ENCODE peak calls at places on chromosomes 7 and 10, in ten cellular contexts. B is T-cell; M is left cardiac atrium; D is effector memory CD8-positive, alpha-beta T cell; W is Right ventricle myocardium inferior; S is activated CD8-positive, alpha-beta T cell treated with anti-CD3 and anti-CD28 coated beads, Interleukin-2, amount 10 ng/mL, durations not matched to agents 7 days and 5 days; J is right cardiac atrium; E is esophagus mucosa; N is stimulated activated naive CD8-positive, alpha-beta T cell treated with anti-CD3 and anti-CD28 coated beads, Interleukin-15, amount 100 ng/mL, for 72 hours; V is activated CD4-positive, alpha-beta T cell treated with anti-CD3 and anti-CD28 coated beads for 36 hours. L is an unnamed sample.

GRCh38 chr7:102426268-102427031 is 6.9 kb upstream of the ORAI2 start:
- ATAC-seq in W (peak; percentile 38), B (peak; percentile 81), S (peak; percentile 71), E (peak; percentile 40), J (peak; percentile 40), V (peak; percentile 77), M (peak; percentile 31), N (peak; percentile 85), D (peak; percentile 71), L (peak; percentile 7)

GRCh38 chr7:142567676-142568075 is 181.6 kb upstream of the PRSS1 start:
- ATAC-seq in W (no peak), B (no peak), D (no peak), N (no peak), E (no peak), V (no peak), M (no peak), J (no peak), S (no peak), L (no peak)

GRCh38 chr10:30284860-30285594 is 64.1 kb downstream of the MTPAP start:
- ATAC-seq in E (no peak), M (peak; percentile 96), S (no peak), W (no peak), N (no peak), D (peak; percentile 29), J (no peak), V (peak; percentile 23), B (no peak), L (no peak)

GRCh38 chr7:36018816-36019484 is 134.1 kb upstream of the EEPD1 start:
- ATAC-seq in W (no peak), D (no peak), B (no peak), V (no peak), N (peak; percentile 45), E (no peak), S (no peak), J (no peak), M (no peak), L (no peak)

GRCh38 chr10:35347088-35347487 is 10.8 kb downstream of the CCNY start:
- ATAC-seq in E (no peak), N (no peak), M (peak; percentile 36), D (no peak), J (peak; percentile 60), W (peak; percentile 81), V (no peak), B (no peak), S (no peak), L (no peak)

GRCh38 chr10:119491941-119492340 is 50.6 kb downstream of the RGS10 start:
- ATAC-seq in V (no peak), J (no peak), D (no peak), W (no peak), S (no peak), N (no peak), E (no peak), M (no peak), B (no peak), L (no peak)

GRCh38 chr10:126639084-126639483 is 31.4 kb downstream of the C10orf90 start:
- ATAC-seq in S (no peak), E (no peak), N (no peak), M (no peak), D (no peak), B (no peak), V (no peak), W (no peak), J (no peak), L (no peak)

GRCh38 chr7:139748373-139748765 is 29.4 kb downstream of the HIPK2 start:
- ATAC-seq in M (peak; percentile 10), S (no peak), V (no peak), W (no peak), N (no peak), E (no peak), J (peak; percentile 77), D (no peak), B (no peak), L (no peak)

GRCh38 chr10:35136263-35136815 is 9.7 kb downstream of the CREM start:
- ATAC-seq in S (peak; percentile 35), M (no peak), D (peak; percentile 18), E (no peak), V (no peak), J (peak; percentile 32), B (peak; percentile 17), W (no peak), N (peak; percentile 39), L (no peak)

GRCh38 chr7:7504910-7505704 is 30.6 kb downstream of the COL28A1 start:
- ATAC-seq in S (no peak), E (no peak), V (no peak), B (no peak), D (no peak), W (peak; percentile 69), J (no peak), N (no peak), M (no peak), L (no peak)

GRCh38 chr10:114634607-114634974 is 23.5 kb downstream of the ABLIM1 start:
- ATAC-seq in D (no peak), W (no peak), N (no peak), V (no peak), S (no peak), M (peak; percentile 79), B (no peak), E (no peak), J (peak; percentile 79), L (peak; percentile 77)

GRCh38 chr10:78148564-78148963 is 114.9 kb downstream of the RPS24 start:
- ATAC-seq in S (no peak), W (no peak), V (no peak), N (no peak), E (no peak), M (no peak), D (no peak), J (no peak), B (no peak), L (no peak)

GRCh38 chr10:71649631-71650030 is 69.9 kb downstream of the C10orf105 start:
- ATAC-seq in N (no peak), M (no peak), W (no peak), J (no peak), V (no peak), D (no peak), B (no peak), E (peak; percentile 58), S (no peak), L (no peak)

GRCh38 chr10:84845628-84846261 is 517.4 kb downstream of the CCSER2 start:
- ATAC-seq in W (no peak), V (no peak), D (no peak), S (no peak), B (no peak), M (peak; percentile 41), J (no peak), N (peak; percentile 49), E (peak; percentile 46), L (no peak)

GRCh38 chr10:114473776-114474175 is 69.5 kb upstream of the AFAP1L2 start:
- ATAC-seq in M (no peak), J (no peak), E (no peak), B (no peak), D (no peak), V (no peak), N (no peak), W (no peak), S (no peak), L (no peak)

GRCh38 chr7:2638224-2638991 is 6.6 kb downstream of the TTYH3 start:
- ATAC-seq in V (no peak), B (no peak), W (peak; percentile 9), N (peak; percentile 1), D (no peak), M (no peak), S (no peak), J (no peak), E (no peak), L (no peak)

GRCh38 chr10:86971146-86971991 is 3.1 kb downstream of the ADIRF start:
- ATAC-seq in S (peak; percentile 95), W (peak; percentile 84), N (peak; percentile 75), J (peak; percentile 86), V (peak; percentile 78), M (peak; percentile 87), B (peak; percentile 88), D (peak; percentile 87), E (peak; percentile 86), L (peak; percentile 87)

GRCh38 chr10:7338469-7338868 is 72.4 kb downstream of the SFMBT2 start:
- ATAC-seq in B (no peak), M (no peak), S (no peak), D (no peak), N (peak; percentile 54), W (no peak), E (no peak), V (peak; percentile 58), J (no peak), L (no peak)

GRCh38 chr7:19916011-19916410 is 142.6 kb upstream of the TMEM196 start:
- ATAC-seq in D (no peak), W (no peak), M (peak; percentile 39), V (no peak), N (no peak), J (no peak), E (no peak), S (no peak), B (no peak), L (no peak)

GRCh38 chr10:5782174-5782573 is 31.1 kb downstream of the GDI2 start:
- ATAC-seq in V (peak; percentile 73), W (no peak), B (no peak), N (peak; percentile 64), M (no peak), S (no peak), D (no peak), E (no peak), J (no peak), L (no peak)

GRCh38 chr7:90903856-90904255 is 307.7 kb downstream of the CDK14 start:
- ATAC-seq in W (no peak), N (no peak), D (no peak), B (no peak), J (no peak), S (no peak), V (no peak), M (no peak), E (no peak), L (no peak)

GRCh38 chr7:148982596-148983219 is 45.6 kb downstream of the PDIA4 start:
- ATAC-seq in B (no peak), N (no peak), M (peak; percentile 15), W (no peak), S (no peak), V (no peak), J (peak; percentile 14), D (no peak), E (no peak), L (no peak)

GRCh38 chr7:72546586-72546985 is 134.4 kb upstream of the CALN1 start:
- ATAC-seq in W (no peak), D (no peak), V (no peak), S (no peak), B (no peak), M (no peak), E (no peak), N (no peak), J (no peak), L (no peak)

GRCh38 chr7:109986701-109987100 is 1104.2 kb upstream of the LRRN3 start:
- ATAC-seq in N (no peak), V (no peak), J (no peak), E (no peak), S (no peak), M (no peak), B (no peak), W (no peak), D (no peak), L (no peak)

GRCh38 chr10:119858063-119858462 is 14.6 kb downstream of the MCMBP start:
- ATAC-seq in J (no peak), S (no peak), M (no peak), W (no peak), N (no peak), E (no peak), D (no peak), V (no peak), B (no peak), L (no peak)

GRCh38 chr7:116075351-116076145 is 45.0 kb upstream of the TFEC start:
- ATAC-seq in M (no peak), J (no peak), V (no peak), S (no peak), E (no peak), N (no peak), W (no peak), D (no peak), B (no peak), L (no peak)

GRCh38 chr10:23345861-23346260 is 1.3 kb upstream of the C10orf67 start:
- ATAC-seq in D (no peak), S (no peak), J (no peak), B (no peak), V (peak; percentile 24), N (no peak), M (peak; percentile 44), W (no peak), E (peak; percentile 54), L (no peak)

GRCh38 chr7:158260567-158261361 is 326.9 kb downstream of the PTPRN2 start:
- ATAC-seq in J (no peak), S (no peak), W (no peak), E (no peak), M (no peak), N (no peak), V (no peak), B (no peak), D (no peak), L (no peak)